ENCODE peak calls at places on chromosomes 16 and 17, in eight cellular contexts. D is endothelial cell, T is astrocyte of the spinal cord, N is transverse colon, Q is GM13976, P is fibroblast of the aortic adventitia, E is breast epithelium, F is GM23338. M is an unnamed sample.

GRCh38 chr17:28567604-28568003 is 3.7 kb downstream of the PIGS start:
- DNase-seq in F (no peak), T (no peak), Q (peak; percentile 68), E (no peak), D (no peak), P (no peak), N (no peak), M (no peak)

GRCh38 chr16:75458029-75458428 is 6.5 kb downstream of the TMEM170A start:
- DNase-seq in P (no peak), F (no peak), Q (no peak), E (no peak), T (no peak), N (no peak), D (no peak), M (no peak)

GRCh38 chr16:84136331-84137125 is 8.4 kb downstream of the HSDL1 start:
- DNase-seq in D (no peak), P (no peak), Q (no peak), F (no peak), E (no peak), N (no peak), T (peak; percentile 17), M (no peak)

GRCh38 chr17:55769625-55770000 is 18.8 kb downstream of the PCTP start:
- DNase-seq in N (peak; percentile 17), Q (no peak), D (no peak), P (peak; percentile 83), T (peak; percentile 47), E (no peak), F (no peak), M (no peak)

GRCh38 chr17:68783861-68784260 is 171.3 kb downstream of the ABCA8 start:
- DNase-seq in P (peak; percentile 19), D (no peak), F (no peak), T (no peak), E (no peak), Q (no peak), N (no peak), M (no peak)

GRCh38 chr16:80637621-80638020 is 96.8 kb downstream of the DYNLRB2 start:
- DNase-seq in P (no peak), E (no peak), N (no peak), F (no peak), D (no peak), Q (no peak), T (no peak), M (no peak)

GRCh38 chr17:29614345-29615047 is 8.2 kb downstream of the CORO6 start:
- DNase-seq in P (no peak), Q (no peak), E (no peak), N (no peak), D (no peak), T (no peak), F (peak; percentile 16), M (no peak)

GRCh38 chr17:17626151-17626805 is 34.8 kb upstream of the PEMT start:
- DNase-seq in D (no peak), T (no peak), E (no peak), F (peak; percentile 81), Q (peak; percentile 29), P (no peak), N (no peak), M (no peak)

GRCh38 chr17:82001657-82002056 is 21.0 kb downstream of the CENPX start:
- DNase-seq in E (no peak), D (no peak), P (no peak), F (no peak), N (no peak), T (no peak), Q (no peak), M (no peak)

GRCh38 chr17:81999587-81999974 is 22.2 kb downstream of the ASPSCR1 start:
- DNase-seq in T (no peak), E (no peak), F (no peak), N (no peak), P (no peak), Q (no peak), D (no peak), M (no peak)

GRCh38 chr17:81999975-82000802 is 22.5 kb downstream of the CENPX start:
- DNase-seq in Q (no peak), P (no peak), N (no peak), D (no peak), F (peak; percentile 44), E (no peak), T (no peak), M (no peak)

GRCh38 chr17:81998719-81999438 is 21.4 kb downstream of the ASPSCR1 start:
- DNase-seq in F (no peak), Q (no peak), P (no peak), N (no peak), D (no peak), T (no peak), E (no peak), M (no peak)

GRCh38 chr17:82000803-82001649 is 21.7 kb downstream of the CENPX start:
- DNase-seq in N (no peak), D (no peak), E (no peak), Q (no peak), P (no peak), F (no peak), T (no peak), M (no peak)
- TF ChIP-seq CTCF in N (no peak), D (no peak), E (no peak), Q (no peak), P (no peak), F (no peak), T (no peak), M (no peak)

DNA sequence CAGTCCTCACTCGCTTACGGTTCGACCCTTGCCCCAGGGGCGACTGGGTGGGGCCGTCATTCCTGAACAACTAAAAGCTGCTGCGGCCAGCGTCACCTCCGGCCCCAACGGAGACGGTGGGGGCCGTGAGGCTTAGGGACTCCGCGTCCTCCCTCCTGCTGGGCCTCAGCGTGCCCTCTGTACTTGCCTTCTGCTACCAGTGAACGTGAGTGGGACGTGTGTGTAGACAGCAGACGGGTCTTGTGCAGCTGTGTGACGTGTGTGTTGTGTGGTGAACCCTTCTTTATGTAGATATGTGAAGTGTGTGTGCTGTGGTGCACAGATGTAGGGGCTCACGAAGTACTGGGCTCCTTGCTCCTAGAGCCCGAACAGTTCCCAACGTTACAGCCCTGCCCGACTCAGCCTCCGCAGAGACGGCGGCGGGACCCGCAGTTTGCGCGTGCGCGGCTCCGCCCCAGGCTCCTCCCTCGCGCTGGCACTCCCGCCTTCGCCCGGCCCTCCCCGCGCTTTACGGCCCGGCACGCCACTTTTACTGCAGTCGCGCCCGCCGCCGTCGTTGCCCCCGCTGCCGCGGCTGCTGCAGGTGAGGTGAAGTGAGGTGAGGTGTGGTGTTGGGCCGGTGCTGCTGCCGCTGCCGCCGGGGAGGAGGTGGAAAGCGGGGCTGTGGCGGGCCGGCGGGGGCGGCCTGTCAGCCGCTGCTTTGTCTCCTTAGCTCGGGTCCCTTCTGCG is at the start of gene PHAF1:
- DNase-seq in F (peak; percentile 96), T (peak; percentile 90), N (peak; percentile 97), P (peak; percentile 88), E (peak; percentile 89), D (peak; percentile 97), Q (peak; percentile 100), M (peak; percentile 77)
- TF ChIP-seq CTCF in F (no peak), T (no peak), N (no peak), P (no peak), E (no peak), D (no peak), Q (no peak), M (no peak)

GRCh38 chr16:65576631-65577030 is 454.8 kb upstream of the CDH11 start:
- DNase-seq in E (no peak), F (peak; percentile 87), T (no peak), D (peak; percentile 14), Q (no peak), N (no peak), P (no peak), M (no peak)
- TF ChIP-seq CTCF in E (no peak), F (peak; percentile 70), T (no peak), D (no peak), Q (no peak), N (no peak), P (no peak), M (no peak)

GRCh38 chr17:628507-628941 is 86.1 kb downstream of the VPS53 start:
- DNase-seq in T (peak; percentile 44), E (peak; percentile 30), N (no peak), P (peak; percentile 56), D (no peak), Q (no peak), F (no peak), M (no peak)

GRCh38 chr17:628089-628488 is 86.5 kb downstream of the VPS53 start:
- DNase-seq in T (no peak), E (no peak), D (no peak), Q (no peak), P (no peak), F (no peak), N (no peak), M (no peak)

GRCh38 chr17:624341-624860 is 90.2 kb downstream of the VPS53 start:
- DNase-seq in T (no peak), Q (no peak), D (no peak), F (peak; percentile 7), E (no peak), P (peak; percentile 57), N (no peak), M (no peak)

GRCh38 chr17:623121-623520 is 91.5 kb downstream of the VPS53 start:
- DNase-seq in Q (no peak), N (no peak), F (no peak), P (no peak), D (no peak), T (no peak), E (no peak), M (no peak)

DNA sequence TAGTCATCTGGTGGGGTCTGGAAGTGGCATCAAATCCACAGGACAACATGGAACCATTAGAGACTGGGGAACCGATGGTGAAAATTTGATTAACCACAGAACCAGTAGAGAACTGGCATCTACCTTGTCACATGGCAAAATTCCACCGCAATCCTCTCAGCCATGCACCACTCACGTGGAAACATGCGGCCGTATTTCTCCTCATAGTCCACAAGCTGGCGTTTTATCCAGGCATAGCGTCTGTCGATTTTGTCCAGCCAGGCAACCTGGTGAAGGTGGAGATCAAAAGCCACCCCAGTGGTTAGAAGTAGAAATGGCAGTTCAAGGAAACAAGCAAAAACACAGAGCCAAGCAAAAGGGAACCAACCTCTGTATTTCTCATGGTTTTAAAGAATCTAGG is 87.6 kb downstream of the VPS53 start:
- DNase-seq in E (no peak), P (no peak), T (no peak), Q (no peak), N (no peak), F (peak; percentile 21), D (no peak), M (no peak)
- TF ChIP-seq CTCF in E (no peak), P (no peak), T (no peak), Q (no peak), N (no peak), F (peak; percentile 27), D (no peak), M (no peak)

DNA sequence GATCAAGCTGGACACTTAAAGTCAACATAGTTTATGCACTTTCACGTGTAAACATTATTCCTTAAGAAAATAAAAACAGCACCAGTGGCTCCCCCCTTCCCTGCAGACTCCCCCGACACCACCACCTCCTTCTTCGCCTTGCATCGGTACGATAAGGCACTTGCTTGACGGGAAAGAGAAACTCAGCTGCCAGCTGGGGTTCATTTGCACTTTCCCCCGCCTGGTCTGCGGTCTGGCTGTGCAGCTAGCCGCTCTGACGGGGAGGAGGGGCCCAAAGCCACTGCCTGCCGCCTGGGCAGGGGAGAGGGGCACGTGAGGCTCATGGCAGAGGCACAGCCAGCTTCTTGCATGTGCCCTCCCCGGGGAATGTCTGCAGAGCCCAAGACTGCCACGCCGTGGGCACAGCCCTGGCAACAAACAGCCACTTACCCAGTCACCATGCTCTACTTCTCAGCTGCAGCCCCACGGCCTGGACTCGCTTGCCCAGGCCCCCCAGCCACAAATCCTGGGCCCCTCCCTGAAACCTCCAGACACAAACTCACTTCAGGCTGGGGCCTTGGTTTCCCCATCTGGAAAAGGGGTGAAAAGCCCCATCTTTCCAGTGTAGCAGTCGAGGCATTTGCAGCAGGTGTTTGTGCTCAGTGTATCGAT is 16.5 kb upstream of the PRM1 start:
- DNase-seq in D (peak; percentile 27), E (peak; percentile 66), N (peak; percentile 84), T (peak; percentile 73), P (peak; percentile 61), F (peak; percentile 70), Q (peak; percentile 75), M (no peak)
- TF ChIP-seq CTCF in D (no peak), E (no peak), N (peak; percentile 15), T (no peak), P (no peak), F (no peak), Q (no peak), M (no peak)

M was measured in omental fat pad.